ENCODE peak calls at places on chromosomes 2 and 18, in nine cellular contexts. X is ovary, E is IMR-90, Q is Peyer's patch, I is tibial nerve, B is heart left ventricle, A is A549, D is spleen, W is body of pancreas. Y is an unnamed sample.

GRCh38 chr2:33570681-33571080 is 28.4 kb downstream of the FAM98A start:
- DNase-seq in W (no peak), D (no peak), A (no peak), B (no peak), E (no peak), Q (no peak), I (no peak), X (no peak), Y (no peak)

GRCh38 chr18:44679912-44680270 is 797 bp upstream of the SETBP1 start:
- DNase-seq in X (peak; percentile 68), B (peak; percentile 67), A (peak; percentile 16), E (peak; percentile 31), I (peak; percentile 47), W (peak; percentile 63), D (peak; percentile 90), Q (peak; percentile 82), Y (no peak)

GRCh38 chr2:120736955-120737801 is 1.5 kb downstream of the GLI2 start:
- DNase-seq in I (no peak), E (peak; percentile 92), X (peak; percentile 83), W (no peak), A (peak; percentile 54), D (peak; percentile 68), B (peak; percentile 61), Q (peak; percentile 48), Y (no peak)

GRCh38 chr2:169877406-169877805 is 50.2 kb downstream of the UBR3 start:
- DNase-seq in W (no peak), B (no peak), E (peak; percentile 33), I (no peak), Q (no peak), D (no peak), X (no peak), A (no peak), Y (no peak)

GRCh38 chr2:165957030-165957675 is 3.6 kb upstream of the TTC21B start:
- DNase-seq in E (no peak), B (no peak), A (no peak), I (no peak), D (peak; percentile 76), W (no peak), X (no peak), Q (no peak), Y (no peak)

GRCh38 chr2:25528173-25528572 is 145.2 kb downstream of the DTNB start:
- DNase-seq in B (no peak), E (peak; percentile 76), Q (no peak), D (no peak), A (no peak), X (no peak), I (no peak), W (no peak), Y (no peak)

GRCh38 chr2:231891514-231891905 is 34.7 kb downstream of the NPPC start:
- DNase-seq in W (no peak), X (no peak), D (no peak), I (no peak), B (no peak), E (no peak), Q (peak; percentile 25), A (no peak), Y (peak; percentile 70)

GRCh38 chr2:236824836-236825235 is 255.2 kb downstream of the ACKR3 start:
- DNase-seq in E (no peak), X (no peak), D (no peak), I (no peak), Q (no peak), A (no peak), W (peak; percentile 68), B (no peak), Y (no peak)

GRCh38 chr18:22020867-22021370 is 148.5 kb upstream of the GATA6 start:
- DNase-seq in D (no peak), B (no peak), I (no peak), A (no peak), Q (no peak), W (no peak), E (no peak), X (no peak), Y (no peak)

GRCh38 chr2:152718909-152719645 is 657 bp downstream of the ARL6IP6 start:
- DNase-seq in D (no peak), B (no peak), Q (peak; percentile 82), A (peak; percentile 25), X (no peak), W (no peak), I (no peak), E (no peak), Y (no peak)

GRCh38 chr2:152421521-152422367 is 86.8 kb downstream of the FMNL2 start:
- DNase-seq in D (no peak), A (peak; percentile 72), W (peak; percentile 49), E (peak; percentile 99), I (no peak), X (peak; percentile 63), Q (peak; percentile 69), B (peak; percentile 37), Y (no peak)

GRCh38 chr2:207078186-207078798 is 87.5 kb downstream of the KLF7 start:
- DNase-seq in B (no peak), Q (no peak), I (no peak), D (no peak), X (no peak), A (no peak), W (no peak), E (no peak), Y (no peak)

GRCh38 chr2:69771461-69771860 is 29.5 kb downstream of the ANXA4 start:
- DNase-seq in D (no peak), Q (no peak), E (peak; percentile 20), B (no peak), X (no peak), W (no peak), I (no peak), A (no peak), Y (no peak)
- H3K4me1 ChIP-seq in D (peaks cover 8% of the 10 kb centered on the region), Q (peaks cover 3% of the 10 kb centered on the region), E (peaks cover 18% of the 10 kb centered on the region), B (peaks cover 24% of the 10 kb centered on the region), X (peaks cover 11% of the 10 kb centered on the region), W (peaks cover 79% of the 10 kb centered on the region), I (peaks cover 30% of the 10 kb centered on the region), A (peaks cover 99% of the 10 kb centered on the region), Y (peaks cover 84% of the 10 kb centered on the region)

DNA sequence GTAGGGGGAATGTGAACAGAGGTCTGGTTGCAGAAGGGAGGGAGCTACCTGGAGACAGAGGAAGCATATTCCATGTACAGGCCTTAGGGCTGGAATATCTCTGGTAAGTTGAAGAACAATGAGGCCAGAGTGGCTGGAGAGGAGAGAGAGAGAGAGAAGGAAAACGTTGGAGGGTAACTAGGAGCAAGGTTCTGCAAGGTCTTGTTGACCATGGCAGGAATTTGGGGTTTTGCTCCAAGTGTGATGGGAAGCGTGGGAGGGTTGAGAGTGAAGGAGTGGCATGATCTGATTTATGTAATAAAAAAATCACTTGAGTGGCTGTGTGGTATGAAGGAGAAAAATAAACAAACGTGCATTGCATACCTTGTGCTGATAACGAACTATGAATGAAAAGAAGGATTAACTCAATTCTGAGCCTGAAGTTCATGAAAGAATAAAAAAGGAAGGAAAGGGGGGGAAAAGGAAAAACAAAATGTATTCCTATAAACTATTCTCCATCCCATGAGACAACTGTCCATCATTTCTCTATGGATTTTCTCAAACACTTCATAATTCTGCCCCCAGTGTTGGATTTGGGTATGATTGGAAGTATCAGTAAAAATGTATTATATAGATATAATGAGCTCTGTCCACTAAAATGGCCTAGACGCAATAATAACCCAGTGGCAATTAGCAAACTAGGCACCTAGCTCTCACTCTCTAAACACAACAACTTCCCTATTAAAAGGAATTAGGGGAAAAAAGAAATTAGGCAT is 59.7 kb upstream of the PMAIP1 start:
- DNase-seq in D (no peak), W (no peak), B (no peak), I (no peak), Q (no peak), E (no peak), X (no peak), A (peak; percentile 17), Y (no peak)
- TF ChIP-seq CTCF in D (no peak), W (no peak), B (no peak), I (no peak), Q (no peak), E (peak; percentile 18), X (no peak), A (no peak), Y (no peak)

GRCh38 chr2:26758790-26759321 is 5.2 kb upstream of the SLC35F6 start:
- DNase-seq in I (no peak), Q (no peak), E (peak; percentile 39), X (no peak), A (no peak), W (no peak), D (no peak), B (no peak), Y (no peak)

GRCh38 chr2:26756337-26756736 is 7.7 kb upstream of the SLC35F6 start:
- DNase-seq in I (no peak), Q (no peak), A (no peak), E (no peak), W (no peak), B (no peak), X (no peak), D (no peak), Y (no peak)

GRCh38 chr2:26754972-26755670 is 9.0 kb upstream of the SLC35F6 start:
- DNase-seq in W (no peak), B (no peak), X (no peak), A (no peak), I (no peak), D (no peak), E (no peak), Q (no peak), Y (no peak)

GRCh38 chr2:26759845-26760244 is 4.2 kb upstream of the SLC35F6 start:
- DNase-seq in D (no peak), A (no peak), B (no peak), I (no peak), W (no peak), Q (no peak), E (no peak), X (no peak), Y (no peak)

DNA sequence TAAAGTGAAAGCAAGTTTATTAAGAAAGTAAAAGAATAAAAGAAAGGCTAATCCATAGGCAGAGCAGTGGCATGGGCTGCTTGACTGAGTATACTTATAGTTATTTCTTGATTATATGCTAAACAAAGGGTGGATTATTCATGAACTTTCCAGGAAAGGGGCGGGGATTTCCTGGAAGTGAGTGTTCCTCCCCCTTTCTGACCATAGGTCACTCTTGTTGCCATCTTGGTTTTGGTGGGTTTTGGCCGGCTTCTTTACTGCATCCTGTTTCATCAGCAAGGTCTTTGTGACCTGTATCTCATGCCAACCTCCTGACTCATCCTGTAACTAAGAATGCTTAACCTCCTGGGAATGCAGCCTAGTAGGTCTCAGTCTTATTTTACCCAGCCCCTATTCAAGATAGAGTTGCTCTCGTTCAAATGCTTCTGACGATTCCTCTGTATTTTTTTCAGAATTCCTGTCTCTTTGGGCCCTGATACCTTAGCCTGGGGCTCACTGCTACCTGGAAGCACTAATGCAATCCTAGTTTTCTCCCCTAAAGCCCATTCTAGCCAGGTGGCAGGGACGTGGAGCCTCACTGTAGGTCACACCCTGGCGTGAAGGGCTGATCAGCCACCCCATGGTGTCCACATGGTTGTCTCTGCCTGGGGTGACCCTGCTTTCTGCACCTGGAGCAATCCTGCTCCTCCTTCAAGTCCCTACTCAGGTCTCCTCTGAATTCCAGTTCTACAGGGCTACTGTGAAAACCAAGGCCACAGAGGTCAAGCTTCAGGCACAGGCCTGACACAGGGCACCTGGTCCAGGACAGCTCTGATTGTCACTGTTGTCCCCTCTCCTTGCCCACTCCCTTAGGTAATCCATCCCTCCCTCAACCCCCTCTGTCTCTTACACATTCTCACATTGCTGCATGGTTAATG is 6.0 kb upstream of the SLC35F6 start:
- DNase-seq in X (peak; percentile 76), W (no peak), D (no peak), E (peak; percentile 99), I (no peak), B (peak; percentile 60), A (peak; percentile 70), Q (peak; percentile 56), Y (no peak)
- TF ChIP-seq POLR2A in X (no peak), W (no peak), D (no peak), E (peak; percentile 19), I (no peak), B (peak; percentile 23), A (no peak), Q (no peak), Y (no peak)

GRCh38 chr2:104846955-104847820 is 6.7 kb upstream of the POU3F3 start:
- DNase-seq in B (no peak), E (no peak), X (no peak), A (no peak), Q (no peak), I (no peak), W (no peak), D (no peak), Y (no peak)
- H3K4me1 ChIP-seq in B (peaks cover 40% of the 10 kb centered on the region), E (no peaks in the 10 kb centered on the region), X (peaks cover 4% of the 10 kb centered on the region), A (no peaks in the 10 kb centered on the region), Q (no peaks in the 10 kb centered on the region), I (peaks cover 13% of the 10 kb centered on the region), W (peaks cover 27% of the 10 kb centered on the region), D (peaks cover 3% of the 10 kb centered on the region), Y (peaks cover 48% of the 10 kb centered on the region)